ENCODE peak calls at places on chromosomes 3 and 15, in six cellular contexts. H is T1000, E is endothelial cell, U is GM23248, L is astrocyte of the spinal cord, Z is fibroblast of pulmonary artery. B is an unnamed sample.

GRCh38 chr3:97952280-97952679 is 20.0 kb downstream of the RIOX2 start:
- DNase-seq in E (no peak), Z (peak), L (no peak), U (peak), H (no peak), B (no peak)

GRCh38 chr3:184414418-184415228 is 34.8 kb downstream of the CHRD start:
- DNase-seq in E (no peak), L (no peak), U (no peak), Z (no peak), H (no peak), B (no peak)

GRCh38 chr15:41494922-41495735 is 1.5 kb downstream of the ITPKA start:
- DNase-seq in L (no peak), U (no peak), H (no peak), Z (no peak), E (peak), B (peak)

GRCh38 chr3:7385635-7386034 is 524.7 kb downstream of the GRM7 start:
- DNase-seq in E (no peak), H (no peak), L (no peak), Z (peak), U (no peak), B (no peak)

GRCh38 chr3:30508319-30508718 is 98.1 kb upstream of the TGFBR2 start:
- DNase-seq in Z (no peak), L (no peak), E (no peak), H (no peak), U (no peak), B (no peak)

GRCh38 chr3:99248130-99248529 is 346.6 kb upstream of the DCBLD2 start:
- DNase-seq in L (peak), E (no peak), U (peak), Z (peak), H (no peak), B (no peak)

GRCh38 chr15:70761931-70762468 is 1.4 kb downstream of the UACA start:
- DNase-seq in Z (no peak), H (no peak), E (no peak), L (peak), U (peak), B (no peak)

GRCh38 chr3:85567074-85567676 is 608.4 kb downstream of the CADM2 start:
- DNase-seq in L (peak), H (no peak), Z (peak), U (peak), E (peak), B (peak)

GRCh38 chr15:28023422-28023821 is 75.7 kb downstream of the OCA2 start:
- DNase-seq in H (no peak), Z (no peak), L (no peak), U (no peak), E (no peak), B (no peak)

GRCh38 chr3:126114406-126115386 is 30.8 kb upstream of the SLC41A3 start:
- DNase-seq in Z (no peak), U (no peak), L (no peak), E (no peak), H (no peak), B (no peak)

B was measured in erythroblast.